ENCODE peak calls at places on chromosome 20, in nine cellular contexts. X is MM.1S, N is left lung, E is tibial artery, F is H1, K is SK-N-SH, T is neural progenitor cell, G is A549, S is K562. Y is an unnamed sample. For H3K9me3 and H3K4me1, the result is how much of the 10 kb centered on the place peaks cover.

GRCh38 chr20:57678340-57678739 is 31.5 kb downstream of the PMEPA1 start:
- DNase-seq in F (no peak), T (no peak), S (no peak), X (peak), G (no peak), K (peak), N (no peak), E (no peak), Y (peak)

GRCh38 chr20:14384411-14384810 is 47.0 kb upstream of the FLRT3 start:
- DNase-seq in F (no peak), K (no peak), G (no peak), N (no peak), S (no peak), X (no peak), T (no peak), E (no peak), Y (no peak)

GRCh38 chr20:52569201-52569600 is 377.6 kb upstream of the ZFP64 start:
- DNase-seq in S (no peak), G (no peak), X (no peak), K (no peak), T (no peak), F (no peak), N (no peak), E (no peak), Y (no peak)

GRCh38 chr20:46784450-46785127 is 75.1 kb downstream of the SLC2A10 start:
- DNase-seq in G (no peak), T (no peak), X (no peak), F (no peak), K (no peak), N (no peak), S (no peak), E (no peak), Y (no peak)

GRCh38 chr20:1809121-1809520 is 86.1 kb upstream of the SIRPA start:
- DNase-seq in K (no peak), F (no peak), X (no peak), N (no peak), T (no peak), E (no peak), S (no peak), G (peak), Y (no peak)

GRCh38 chr20:15656124-15656523 is 917.1 kb downstream of the KIF16B start:
- DNase-seq in G (no peak), F (no peak), N (no peak), T (no peak), K (no peak), X (no peak), S (no peak), E (no peak), Y (no peak)

GRCh38 chr20:37938954-37939353 is 36.0 kb downstream of the VSTM2L start:
- DNase-seq in S (no peak), T (no peak), N (no peak), X (no peak), F (no peak), K (no peak), G (no peak), E (peak), Y (no peak)

GRCh38 chr20:63957004-63957689 is 931 bp upstream of the UCKL1 start:
- DNase-seq in K (peak), X (peak), S (peak), G (peak), E (peak), T (peak), N (no peak), F (peak), Y (peak)

GRCh38 chr20:35561268-35561667 is 19.4 kb downstream of the ERGIC3 start:
- DNase-seq in N (no peak), T (peak), E (no peak), F (no peak), K (peak), S (peak), G (peak), X (peak), Y (peak)

GRCh38 chr20:23666189-23666588 is 22.6 kb downstream of the CST4 start:
- DNase-seq in G (peak), T (no peak), N (no peak), K (no peak), S (no peak), F (no peak), E (no peak), X (no peak), Y (no peak)

GRCh38 chr20:9021699-9022098 is 47.2 kb upstream of the PLCB4 start:
- DNase-seq in G (peak), T (no peak), F (peak), N (no peak), E (no peak), X (no peak), S (no peak), K (no peak), Y (no peak)

GRCh38 chr20:31652917-31653385 is 15.2 kb downstream of the COX4I2 start:
- DNase-seq in S (no peak), X (no peak), T (no peak), G (no peak), F (no peak), E (no peak), K (peak), N (no peak), Y (peak)

GRCh38 chr20:57895161-57895855 is 185.5 kb upstream of the PMEPA1 start:
- DNase-seq in E (no peak), N (no peak), T (no peak), S (no peak), X (no peak), G (no peak), K (no peak), F (no peak), Y (no peak)

GRCh38 chr20:37406010-37406998 is 60.4 kb downstream of the SRC start:
- DNase-seq in G (peak), S (peak), T (peak), F (no peak), N (no peak), E (no peak), K (peak), X (peak), Y (peak)

GRCh38 chr20:59644371-59644939 is 40.1 kb downstream of the PHACTR3 start:
- DNase-seq in N (no peak), X (no peak), G (no peak), T (no peak), S (no peak), E (no peak), F (no peak), K (no peak), Y (no peak)

GRCh38 chr20:59645316-59645715 is 41.0 kb downstream of the PHACTR3 start:
- DNase-seq in K (no peak), F (no peak), E (no peak), N (no peak), S (no peak), X (no peak), T (no peak), G (no peak), Y (no peak)

GRCh38 chr20:59643616-59644061 is 39.3 kb downstream of the PHACTR3 start:
- DNase-seq in G (no peak), E (no peak), S (no peak), K (no peak), N (no peak), F (no peak), T (no peak), X (no peak), Y (no peak)

GRCh38 chr20:59636791-59637370 is 32.5 kb downstream of the PHACTR3 start:
- DNase-seq in K (no peak), F (no peak), S (no peak), N (no peak), G (no peak), X (no peak), T (no peak), E (no peak), Y (no peak)

DNA sequence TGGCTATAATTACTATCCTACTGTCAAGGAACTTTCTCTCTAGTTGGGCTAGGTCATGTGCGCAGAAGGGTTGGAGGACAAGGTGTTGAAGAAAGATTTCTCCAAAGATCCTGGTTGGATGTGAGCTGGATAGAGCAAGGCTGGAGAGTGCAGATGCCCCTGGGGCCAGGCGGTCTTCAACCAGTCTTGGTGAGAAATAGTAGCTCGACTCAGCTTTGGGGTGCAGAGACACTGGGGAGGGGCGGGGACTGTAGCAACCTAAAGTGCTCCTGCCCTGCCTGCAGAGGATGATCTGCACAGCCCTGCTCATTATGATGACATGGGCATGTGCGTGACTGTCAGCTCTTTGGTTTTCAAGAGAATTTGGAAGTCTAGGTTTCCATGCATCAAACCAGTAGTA is 35.9 kb downstream of the PHACTR3 start:
- DNase-seq in N (no peak), T (no peak), E (no peak), X (no peak), K (no peak), G (no peak), S (no peak), F (no peak), Y (no peak)
- H3K9me3 ChIP-seq in N (under half), T (under half), E (under half), X (under half), K (under half), G (under half), S (under half), F (half or more), Y (under half)

DNA sequence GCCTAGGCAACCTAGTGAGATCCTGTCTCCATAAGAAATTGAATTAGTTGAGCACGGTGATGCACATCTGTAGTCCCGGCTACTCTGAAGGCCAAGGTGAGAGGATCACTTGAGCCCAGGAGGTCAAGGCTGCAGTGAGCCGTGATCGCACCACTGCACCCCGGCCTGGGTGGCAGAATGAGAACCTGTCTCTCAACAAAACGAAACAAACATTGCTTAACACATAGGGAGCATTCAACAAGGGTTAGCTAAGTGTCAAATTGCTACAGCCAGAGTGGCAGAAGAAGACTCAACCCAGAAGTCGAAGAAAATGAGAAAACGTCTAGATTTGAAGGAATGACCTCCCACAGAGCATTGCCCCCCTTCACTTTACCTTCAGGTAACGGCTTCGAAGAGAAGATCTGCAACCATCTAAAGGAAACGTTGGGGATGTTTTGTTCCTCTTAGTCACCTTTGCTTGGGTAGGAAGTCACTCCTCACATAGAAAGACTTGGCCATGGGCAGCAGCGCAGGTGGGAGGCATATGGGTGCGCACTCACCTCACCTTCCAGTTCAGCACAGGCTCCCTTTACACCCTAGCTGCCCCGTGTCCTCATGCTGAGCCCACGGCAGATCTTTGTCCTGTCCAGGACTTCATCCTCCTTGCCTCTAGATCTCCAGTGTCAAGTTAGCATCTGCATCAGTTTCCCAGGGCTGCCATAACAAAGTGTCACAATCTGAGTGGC is 63.7 kb upstream of the SHLD1 start:
- DNase-seq in E (no peak), X (no peak), G (no peak), T (no peak), N (no peak), S (no peak), F (no peak), K (no peak), Y (no peak)
- H3K4me1 ChIP-seq in E (under half), X (under half), G (under half), T (under half), N (under half), S (under half), F (under half), K (under half), Y (under half)

DNA sequence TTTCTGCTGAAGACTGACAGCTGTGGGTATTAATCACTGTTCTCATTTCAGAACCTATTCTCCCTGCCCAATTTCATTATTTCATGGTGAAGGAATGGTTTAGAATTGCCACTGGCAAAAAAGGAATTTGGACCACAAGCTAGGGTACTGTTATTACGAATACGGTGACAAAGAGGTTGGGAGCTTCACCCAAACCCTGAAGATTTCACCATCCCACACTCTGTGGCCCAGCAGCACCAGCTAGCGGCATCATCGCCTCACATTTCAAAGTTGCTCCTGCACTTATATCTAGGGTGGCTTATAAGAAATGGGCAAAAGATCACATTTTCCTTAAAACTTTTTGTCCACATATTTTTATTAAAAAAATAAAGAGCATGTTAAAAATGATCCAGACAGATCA is 236.1 kb downstream of the SYNDIG1 start:
- DNase-seq in T (no peak), G (no peak), X (no peak), N (no peak), S (peak), F (no peak), K (no peak), E (no peak), Y (no peak)
- TF ChIP-seq CTCF in T (no peak), G (no peak), X (no peak), N (no peak), S (peak), F (no peak), K (no peak), E (no peak), Y (no peak)

DNA sequence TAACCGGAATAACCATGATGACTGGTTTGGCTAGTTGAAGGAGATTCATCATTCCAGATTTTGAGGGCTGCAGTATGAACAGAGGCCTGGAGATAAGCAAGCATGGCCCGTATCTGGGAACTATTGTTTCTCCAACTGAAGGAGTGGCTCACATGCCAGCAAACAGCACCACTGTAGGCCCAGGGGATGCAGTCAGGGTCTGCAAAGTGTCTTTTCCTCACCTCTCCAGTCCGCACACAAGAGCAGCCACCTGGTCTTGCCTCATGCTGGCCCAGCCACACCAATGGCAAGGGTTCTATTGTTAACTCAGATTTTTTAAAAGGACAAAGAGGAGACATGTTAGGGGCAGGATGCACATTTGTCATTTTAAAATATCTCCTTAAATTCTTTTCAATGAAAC is 55.1 kb downstream of the KIZ start:
- DNase-seq in S (no peak), T (no peak), G (no peak), K (no peak), F (no peak), E (no peak), N (no peak), X (no peak), Y (no peak)
- H3K9me3 ChIP-seq in S (under half), T (under half), G (under half), K (under half), F (under half), E (under half), N (under half), X (under half), Y (under half)

GRCh38 chr20:50286174-50286511 is 95.5 kb downstream of the CEBPB start:
- DNase-seq in K (no peak), F (no peak), G (no peak), E (no peak), X (no peak), S (no peak), N (no peak), T (no peak), Y (no peak)

GRCh38 chr20:50288128-50288623 is 97.5 kb downstream of the CEBPB start:
- DNase-seq in T (no peak), S (no peak), E (no peak), K (no peak), F (no peak), N (no peak), X (no peak), G (no peak), Y (no peak)

GRCh38 chr20:50287512-50287911 is 96.9 kb downstream of the CEBPB start:
- DNase-seq in T (no peak), G (no peak), K (no peak), F (no peak), N (no peak), E (no peak), S (no peak), X (no peak), Y (no peak)

GRCh38 chr20:50285376-50286173 is 94.9 kb downstream of the CEBPB start:
- DNase-seq in N (no peak), F (no peak), X (no peak), E (peak), S (no peak), K (peak), T (no peak), G (no peak), Y (peak)

GRCh38 chr20:50286609-50287008 is 96.0 kb downstream of the CEBPB start:
- DNase-seq in E (peak), T (no peak), K (peak), N (no peak), X (no peak), G (peak), S (no peak), F (no peak), Y (peak)
- H3K4me1 ChIP-seq in E (under half), T (under half), K (under half), N (under half), X (under half), G (half or more), S (under half), F (under half), Y (under half)